ENCODE peak calls at places on chromosomes 2 and 18, in seven cellular contexts. One of them, this sample, is unnamed.

GRCh38 chr2:210477496-210477895 is 937 bp upstream of the LANCL1 start:
- DNase-seq in SK-N-SH: peak; percentile 14
- DNase-seq in brain microvascular endothelial cell: peak; percentile 67
- DNase-seq in heart right ventricle: peak; percentile 47
- DNase-seq in fibroblast of mammary gland: peak; percentile 81
- DNase-seq in hepatocyte: peak; percentile 8
- DNase-seq in heart left ventricle: peak; percentile 37
- DNase-seq in this sample: peak; percentile 36

GRCh38 chr18:47296462-47296861 is 45.0 kb upstream of the SKOR2 start:
- DNase-seq in SK-N-SH: no peak
- DNase-seq in brain microvascular endothelial cell: no peak
- DNase-seq in heart right ventricle: no peak
- DNase-seq in fibroblast of mammary gland: no peak
- DNase-seq in hepatocyte: no peak
- DNase-seq in heart left ventricle: no peak
- DNase-seq in this sample: no peak

GRCh38 chr2:165018207-165018606 is 62.9 kb upstream of the SLC38A11 start:
- DNase-seq in SK-N-SH: peak; percentile 12
- DNase-seq in brain microvascular endothelial cell: no peak
- DNase-seq in heart right ventricle: no peak
- DNase-seq in fibroblast of mammary gland: no peak
- DNase-seq in hepatocyte: no peak
- DNase-seq in heart left ventricle: no peak
- DNase-seq in this sample: no peak

GRCh38 chr2:198322275-198322674 is 517.9 kb downstream of the PLCL1 start:
- DNase-seq in SK-N-SH: peak; percentile 4
- DNase-seq in brain microvascular endothelial cell: no peak
- DNase-seq in heart right ventricle: no peak
- DNase-seq in fibroblast of mammary gland: no peak
- DNase-seq in hepatocyte: no peak
- DNase-seq in heart left ventricle: no peak
- DNase-seq in this sample: no peak

GRCh38 chr2:7595181-7595580 is 678.0 kb downstream of the RNF144A start:
- DNase-seq in SK-N-SH: no peak
- DNase-seq in brain microvascular endothelial cell: no peak
- DNase-seq in heart right ventricle: no peak
- DNase-seq in fibroblast of mammary gland: no peak
- DNase-seq in hepatocyte: no peak
- DNase-seq in heart left ventricle: no peak
- DNase-seq in this sample: no peak

GRCh38 chr2:28507806-28508764 is 12.2 kb downstream of the PLB1 start:
- DNase-seq in SK-N-SH: no peak
- DNase-seq in brain microvascular endothelial cell: no peak
- DNase-seq in heart right ventricle: no peak
- DNase-seq in fibroblast of mammary gland: peak; percentile 11
- DNase-seq in hepatocyte: peak; percentile 82
- DNase-seq in heart left ventricle: no peak
- DNase-seq in this sample: no peak

GRCh38 chr2:71223767-71224333 is 3.1 kb downstream of the PAIP2B start:
- DNase-seq in SK-N-SH: peak; percentile 52
- DNase-seq in brain microvascular endothelial cell: peak; percentile 27
- DNase-seq in heart right ventricle: peak; percentile 78
- DNase-seq in fibroblast of mammary gland: peak; percentile 46
- DNase-seq in hepatocyte: peak; percentile 71
- DNase-seq in heart left ventricle: peak; percentile 85
- DNase-seq in this sample: peak; percentile 61

GRCh38 chr2:55230551-55230950 is 1.5 kb downstream of the CLHC1 start:
- DNase-seq in SK-N-SH: no peak
- DNase-seq in brain microvascular endothelial cell: no peak
- DNase-seq in heart right ventricle: no peak
- DNase-seq in fibroblast of mammary gland: no peak
- DNase-seq in hepatocyte: no peak
- DNase-seq in heart left ventricle: no peak
- DNase-seq in this sample: no peak

GRCh38 chr2:72032481-72033041 is 115.1 kb downstream of the CYP26B1 start:
- DNase-seq in SK-N-SH: peak; percentile 4
- DNase-seq in brain microvascular endothelial cell: no peak
- DNase-seq in heart right ventricle: no peak
- DNase-seq in fibroblast of mammary gland: no peak
- DNase-seq in hepatocyte: no peak
- DNase-seq in heart left ventricle: no peak
- DNase-seq in this sample: no peak

GRCh38 chr2:236754234-236754924 is 184.8 kb downstream of the ACKR3 start:
- DNase-seq in SK-N-SH: no peak
- DNase-seq in brain microvascular endothelial cell: no peak
- DNase-seq in heart right ventricle: no peak
- DNase-seq in fibroblast of mammary gland: no peak
- DNase-seq in hepatocyte: no peak
- DNase-seq in heart left ventricle: no peak
- DNase-seq in this sample: no peak

GRCh38 chr2:145919507-145919906 is 1399.6 kb upstream of the ZEB2 start:
- DNase-seq in SK-N-SH: no peak
- DNase-seq in brain microvascular endothelial cell: no peak
- DNase-seq in heart right ventricle: no peak
- DNase-seq in fibroblast of mammary gland: peak; percentile 23
- DNase-seq in hepatocyte: no peak
- DNase-seq in heart left ventricle: no peak
- DNase-seq in this sample: no peak

GRCh38 chr2:22912398-22912797 is 472.6 kb upstream of the KLHL29 start:
- DNase-seq in SK-N-SH: peak; percentile 27
- DNase-seq in brain microvascular endothelial cell: no peak
- DNase-seq in heart right ventricle: no peak
- DNase-seq in fibroblast of mammary gland: no peak
- DNase-seq in hepatocyte: no peak
- DNase-seq in heart left ventricle: no peak
- DNase-seq in this sample: no peak

DNA sequence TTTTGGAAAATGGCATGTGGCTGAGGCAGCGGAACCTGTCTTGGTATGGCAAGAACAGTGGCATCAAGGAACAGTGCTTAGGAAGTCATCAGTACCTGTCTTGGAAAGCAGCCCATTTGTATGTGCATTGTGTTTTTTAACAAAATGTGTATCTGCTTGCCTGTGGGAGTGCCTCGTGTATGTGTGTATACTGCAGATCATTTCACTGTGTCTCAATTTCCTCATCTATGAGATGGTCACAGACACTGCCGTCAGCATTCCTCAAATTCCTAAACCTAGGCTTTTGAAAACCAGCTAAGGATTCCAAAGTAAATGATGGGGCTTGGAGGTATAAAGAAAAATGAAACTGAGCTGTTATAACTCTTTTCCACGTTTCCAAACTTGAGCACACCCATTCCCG is 441.3 kb downstream of the RND3 start:
- DNase-seq in SK-N-SH: no peak
- DNase-seq in brain microvascular endothelial cell: peak; percentile 49
- DNase-seq in heart right ventricle: no peak
- DNase-seq in fibroblast of mammary gland: no peak
- DNase-seq in hepatocyte: no peak
- DNase-seq in heart left ventricle: no peak
- DNase-seq in this sample: no peak
- H3K4me3 ChIP-seq in SK-N-SH: no peak overlapping the region
- H3K4me3 ChIP-seq in brain microvascular endothelial cell: no peak overlapping the region
- H3K4me3 ChIP-seq in heart right ventricle: no peak overlapping the region
- H3K4me3 ChIP-seq in fibroblast of mammary gland: no peak overlapping the region
- H3K4me3 ChIP-seq in hepatocyte: no peak overlapping the region
- H3K4me3 ChIP-seq in heart left ventricle: no peak overlapping the region
- H3K4me3 ChIP-seq in this sample: no peak overlapping the region

GRCh38 chr2:144261966-144262365 is 258.0 kb downstream of the ZEB2 start:
- DNase-seq in SK-N-SH: no peak
- DNase-seq in brain microvascular endothelial cell: no peak
- DNase-seq in heart right ventricle: no peak
- DNase-seq in fibroblast of mammary gland: no peak
- DNase-seq in hepatocyte: no peak
- DNase-seq in heart left ventricle: no peak
- DNase-seq in this sample: no peak

GRCh38 chr2:144258154-144258553 is 261.8 kb downstream of the ZEB2 start:
- DNase-seq in SK-N-SH: no peak
- DNase-seq in brain microvascular endothelial cell: no peak
- DNase-seq in heart right ventricle: no peak
- DNase-seq in fibroblast of mammary gland: no peak
- DNase-seq in hepatocyte: no peak
- DNase-seq in heart left ventricle: no peak
- DNase-seq in this sample: no peak

GRCh38 chr2:144256996-144257707 is 262.8 kb downstream of the ZEB2 start:
- DNase-seq in SK-N-SH: no peak
- DNase-seq in brain microvascular endothelial cell: no peak
- DNase-seq in heart right ventricle: no peak
- DNase-seq in fibroblast of mammary gland: peak; percentile 77
- DNase-seq in hepatocyte: no peak
- DNase-seq in heart left ventricle: no peak
- DNase-seq in this sample: no peak

GRCh38 chr2:144259332-144259731 is 260.6 kb downstream of the ZEB2 start:
- DNase-seq in SK-N-SH: no peak
- DNase-seq in brain microvascular endothelial cell: no peak
- DNase-seq in heart right ventricle: no peak
- DNase-seq in fibroblast of mammary gland: no peak
- DNase-seq in hepatocyte: no peak
- DNase-seq in heart left ventricle: no peak
- DNase-seq in this sample: no peak

DNA sequence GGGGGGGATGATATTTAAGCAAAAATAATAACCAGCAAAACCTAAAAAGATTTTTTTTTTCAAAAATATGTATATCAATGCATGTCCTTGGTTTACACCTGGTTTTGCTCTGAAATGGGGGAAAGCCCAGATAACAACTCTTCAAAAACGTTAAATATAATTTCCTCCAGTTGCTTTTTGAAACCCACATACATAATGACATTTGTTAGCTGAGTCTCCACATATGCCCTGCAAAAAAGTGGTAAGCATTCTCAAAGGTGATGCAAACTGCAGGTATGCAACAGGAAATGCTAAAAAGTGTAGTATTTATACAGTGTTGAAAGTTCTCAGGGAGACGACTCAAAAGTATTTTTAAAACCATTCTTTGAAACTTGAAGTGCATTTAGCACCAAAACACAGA is 258.6 kb downstream of the ZEB2 start:
- DNase-seq in SK-N-SH: no peak
- DNase-seq in brain microvascular endothelial cell: no peak
- DNase-seq in heart right ventricle: no peak
- DNase-seq in fibroblast of mammary gland: no peak
- DNase-seq in hepatocyte: no peak
- DNase-seq in heart left ventricle: no peak
- DNase-seq in this sample: no peak
- H3K4me3 ChIP-seq in SK-N-SH: no peak overlapping the region
- H3K4me3 ChIP-seq in brain microvascular endothelial cell: no peak overlapping the region
- H3K4me3 ChIP-seq in heart right ventricle: no peak overlapping the region
- H3K4me3 ChIP-seq in fibroblast of mammary gland: no peak overlapping the region
- H3K4me3 ChIP-seq in hepatocyte: no peak overlapping the region
- H3K4me3 ChIP-seq in heart left ventricle: no peak overlapping the region
- H3K4me3 ChIP-seq in this sample: no peak overlapping the region

DNA sequence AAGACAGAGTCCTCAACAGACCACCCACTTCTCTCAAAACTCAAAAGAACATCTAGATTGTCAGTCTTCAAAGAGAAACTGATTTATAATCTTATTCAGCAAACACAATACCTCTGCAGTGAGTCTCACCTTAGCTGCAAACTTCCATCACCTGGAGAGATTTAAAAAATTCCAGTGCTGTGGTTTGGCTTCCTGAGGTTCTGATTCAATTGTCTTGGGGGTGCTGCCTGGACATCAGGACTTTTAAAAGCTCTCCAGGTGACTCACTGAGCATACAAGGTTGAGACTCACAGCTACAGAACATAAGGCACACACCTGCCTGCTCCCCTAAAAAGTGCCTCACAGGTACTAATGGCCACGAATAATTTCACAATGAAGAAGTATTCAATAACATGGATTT is 40.3 kb downstream of the RNF152 start:
- DNase-seq in SK-N-SH: no peak
- DNase-seq in brain microvascular endothelial cell: no peak
- DNase-seq in heart right ventricle: no peak
- DNase-seq in fibroblast of mammary gland: no peak
- DNase-seq in hepatocyte: no peak
- DNase-seq in heart left ventricle: no peak
- DNase-seq in this sample: no peak
- H3K4me3 ChIP-seq in SK-N-SH: no peak overlapping the region
- H3K4me3 ChIP-seq in brain microvascular endothelial cell: no peak overlapping the region
- H3K4me3 ChIP-seq in heart right ventricle: no peak overlapping the region
- H3K4me3 ChIP-seq in fibroblast of mammary gland: no peak overlapping the region
- H3K4me3 ChIP-seq in hepatocyte: no peak overlapping the region
- H3K4me3 ChIP-seq in heart left ventricle: no peak overlapping the region
- H3K4me3 ChIP-seq in this sample: no peak overlapping the region

GRCh38 chr2:1731963-1732768 is 12.1 kb downstream of the PXDN start:
- DNase-seq in SK-N-SH: peak; percentile 84
- DNase-seq in brain microvascular endothelial cell: no peak
- DNase-seq in heart right ventricle: peak; percentile 6
- DNase-seq in fibroblast of mammary gland: peak; percentile 95
- DNase-seq in hepatocyte: peak; percentile 60
- DNase-seq in heart left ventricle: no peak
- DNase-seq in this sample: peak; percentile 58

GRCh38 chr2:1731512-1731962 is 12.8 kb downstream of the PXDN start:
- DNase-seq in SK-N-SH: peak; percentile 44
- DNase-seq in brain microvascular endothelial cell: no peak
- DNase-seq in heart right ventricle: peak; percentile 13
- DNase-seq in fibroblast of mammary gland: peak; percentile 81
- DNase-seq in hepatocyte: no peak
- DNase-seq in heart left ventricle: no peak
- DNase-seq in this sample: peak; percentile 33

GRCh38 chr2:1728821-1729220 is 15.5 kb downstream of the PXDN start:
- DNase-seq in SK-N-SH: peak; percentile 87
- DNase-seq in brain microvascular endothelial cell: no peak
- DNase-seq in heart right ventricle: peak; percentile 37
- DNase-seq in fibroblast of mammary gland: no peak
- DNase-seq in hepatocyte: peak; percentile 74
- DNase-seq in heart left ventricle: no peak
- DNase-seq in this sample: no peak

GRCh38 chr2:1729264-1729663 is 15.1 kb downstream of the PXDN start:
- DNase-seq in SK-N-SH: no peak
- DNase-seq in brain microvascular endothelial cell: no peak
- DNase-seq in heart right ventricle: peak; percentile 2
- DNase-seq in fibroblast of mammary gland: no peak
- DNase-seq in hepatocyte: no peak
- DNase-seq in heart left ventricle: no peak
- DNase-seq in this sample: no peak

DNA sequence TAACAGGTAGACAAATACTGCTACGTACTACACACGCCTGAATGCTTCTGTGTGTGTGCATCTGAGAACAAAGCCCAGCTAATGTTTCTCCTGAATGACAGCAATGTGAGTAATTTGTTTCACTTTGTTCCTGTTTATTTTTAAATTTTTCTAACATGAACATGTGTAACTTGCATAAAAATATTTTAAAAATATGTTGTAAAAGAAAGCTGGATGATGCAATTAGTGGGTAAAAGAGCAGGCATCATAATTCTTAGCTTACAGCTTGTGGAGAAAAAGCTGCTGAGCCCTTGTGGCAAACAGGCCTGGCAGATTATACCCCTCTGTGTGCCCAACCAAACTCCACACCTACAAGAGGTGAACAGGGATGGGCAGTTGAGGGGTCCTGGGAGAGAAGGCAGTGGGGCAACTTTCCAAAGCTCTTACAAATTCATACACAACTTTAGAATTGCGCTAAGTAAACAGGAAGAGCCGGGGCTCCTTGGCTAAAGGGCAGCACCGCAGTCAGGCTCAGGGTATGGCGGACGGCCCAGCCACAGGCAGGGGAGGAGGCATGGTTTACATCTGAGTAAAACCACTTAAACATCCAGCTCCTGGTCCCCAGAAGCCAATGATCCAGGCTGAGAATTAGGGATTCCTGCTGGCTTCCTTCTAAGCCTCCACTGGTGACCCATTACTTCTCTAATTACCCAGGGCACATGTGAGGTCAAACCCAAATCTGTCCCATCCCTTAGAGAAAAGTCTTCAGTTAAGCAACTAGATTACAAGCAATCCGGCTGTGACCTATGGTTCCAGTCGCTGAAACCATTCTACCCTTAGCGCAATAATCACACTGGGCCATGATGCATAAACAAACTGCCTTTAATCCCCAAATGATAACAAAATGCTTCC is 14.0 kb downstream of the PXDN start:
- DNase-seq in SK-N-SH: peak; percentile 64
- DNase-seq in brain microvascular endothelial cell: no peak
- DNase-seq in heart right ventricle: peak; percentile 8
- DNase-seq in fibroblast of mammary gland: peak; percentile 94
- DNase-seq in hepatocyte: peak; percentile 59
- DNase-seq in heart left ventricle: no peak
- DNase-seq in this sample: peak; percentile 29
- H3K4me3 ChIP-seq in SK-N-SH: peak overlapping the region; percentile 45
- H3K4me3 ChIP-seq in brain microvascular endothelial cell: peak overlapping the region; percentile 17
- H3K4me3 ChIP-seq in heart right ventricle: no peak overlapping the region
- H3K4me3 ChIP-seq in fibroblast of mammary gland: no peak overlapping the region
- H3K4me3 ChIP-seq in hepatocyte: no peak overlapping the region
- H3K4me3 ChIP-seq in heart left ventricle: no peak overlapping the region
- H3K4me3 ChIP-seq in this sample: no peak overlapping the region